ENCODE peak calls at places on chromosomes 13 and 19, in eight cellular contexts. U is HepG2, S is neuronal stem cell, I is mucosa of descending colon, Q is hepatocyte, C is thoracic aorta, O is left lung, D is IMR-90. F is an unnamed sample. For H3K4me1, the result is how much of the 10 kb centered on the place peaks cover.

GRCh38 chr13:19601749-19602725 is 31.4 kb upstream of the MPHOSPH8 start:
- DNase-seq in U (peak), S (peak), I (peak), Q (peak), C (no peak), O (peak), D (peak), F (no peak)

GRCh38 chr13:44854264-44855060 is 134.8 kb downstream of the NUFIP1 start:
- DNase-seq in U (peak), S (no peak), I (peak), Q (peak), C (no peak), O (no peak), D (peak), F (no peak)

GRCh38 chr13:19888799-19889198 is 25.4 kb upstream of the ZMYM5 start:
- DNase-seq in U (no peak), S (no peak), I (no peak), Q (no peak), C (no peak), O (no peak), D (peak), F (no peak)

GRCh38 chr13:40911341-40911740 is 107.8 kb downstream of the ELF1 start:
- DNase-seq in U (no peak), S (no peak), I (no peak), Q (no peak), C (no peak), O (no peak), D (no peak), F (no peak)

GRCh38 chr13:19713186-19713965 is 69.4 kb downstream of the PSPC1 start:
- DNase-seq in U (no peak), S (no peak), I (no peak), Q (no peak), C (no peak), O (no peak), D (peak), F (no peak)

GRCh38 chr19:42634409-42635232 is 39.9 kb upstream of the CEACAM8 start:
- DNase-seq in U (peak), S (no peak), I (peak), Q (no peak), C (no peak), O (no peak), D (peak), F (no peak)

GRCh38 chr13:43964698-43965097 is 85.0 kb downstream of the LACC1 start:
- DNase-seq in U (no peak), S (no peak), I (no peak), Q (no peak), C (no peak), O (no peak), D (no peak), F (no peak)

GRCh38 chr13:98393873-98394272 is 183.0 kb downstream of the STK24 start:
- DNase-seq in U (no peak), S (no peak), I (no peak), Q (no peak), C (no peak), O (no peak), D (no peak), F (no peak)

GRCh38 chr13:43348397-43348796 is 325.0 kb downstream of the DNAJC15 start:
- DNase-seq in U (no peak), S (no peak), I (no peak), Q (no peak), C (no peak), O (no peak), D (peak), F (no peak)

GRCh38 chr19:13143135-13143534 is 7.0 kb downstream of the STX10 start:
- DNase-seq in U (peak), S (no peak), I (no peak), Q (no peak), C (no peak), O (no peak), D (peak), F (no peak)

GRCh38 chr13:44355643-44356042 is 18.0 kb upstream of the SERP2 start:
- DNase-seq in U (no peak), S (no peak), I (no peak), Q (no peak), C (no peak), O (no peak), D (no peak), F (no peak)

GRCh38 chr19:40599331-40600085 is 1.7 kb upstream of the LTBP4 start:
- DNase-seq in U (no peak), S (no peak), I (peak), Q (no peak), C (no peak), O (no peak), D (no peak), F (no peak)

GRCh38 chr13:40665754-40666057 is 735 bp downstream of the FOXO1 start:
- DNase-seq in U (no peak), S (no peak), I (no peak), Q (no peak), C (no peak), O (no peak), D (no peak), F (no peak)

GRCh38 chr13:110576736-110577476 is 15.4 kb upstream of the RAB20 start:
- DNase-seq in U (peak), S (no peak), I (no peak), Q (no peak), C (no peak), O (no peak), D (no peak), F (no peak)

GRCh38 chr19:48400018-48400742 is 6.7 kb downstream of the GRIN2D start:
- DNase-seq in U (peak), S (no peak), I (peak), Q (peak), C (no peak), O (no peak), D (peak), F (peak)

GRCh38 chr19:54661846-54662489 is 817 bp upstream of the LILRB4 start:
- DNase-seq in U (no peak), S (no peak), I (no peak), Q (no peak), C (no peak), O (no peak), D (no peak), F (no peak)

GRCh38 chr13:108859202-108860012 is 230.0 kb downstream of the MYO16 start:
- DNase-seq in U (no peak), S (no peak), I (no peak), Q (peak), C (no peak), O (no peak), D (peak), F (no peak)

GRCh38 chr13:110250258-110250891 is 56.6 kb downstream of the COL4A1 start:
- DNase-seq in U (no peak), S (no peak), I (no peak), Q (no peak), C (no peak), O (no peak), D (peak), F (peak)

GRCh38 chr13:104408733-104409132 is 1342.5 kb upstream of the SLC10A2 start:
- DNase-seq in U (no peak), S (no peak), I (no peak), Q (no peak), C (no peak), O (no peak), D (peak), F (no peak)

GRCh38 chr19:40294560-40294959 is 9.4 kb upstream of the AKT2 start:
- DNase-seq in U (no peak), S (no peak), I (no peak), Q (no peak), C (no peak), O (peak), D (no peak), F (no peak)

GRCh38 chr13:59635591-59635990 is 528.1 kb downstream of the DIAPH3 start:
- DNase-seq in U (no peak), S (no peak), I (no peak), Q (no peak), C (no peak), O (no peak), D (no peak), F (no peak)

GRCh38 chr19:55697698-55698097 is 22.7 kb downstream of the EPN1 start:
- DNase-seq in U (no peak), S (no peak), I (no peak), Q (no peak), C (no peak), O (no peak), D (no peak), F (no peak)

GRCh38 chr13:98717256-98717655 is 35.2 kb downstream of the SLC15A1 start:
- DNase-seq in U (no peak), S (no peak), I (no peak), Q (no peak), C (no peak), O (no peak), D (no peak), F (no peak)

GRCh38 chr19:4557971-4558941 is 1.2 kb downstream of the SEMA6B start:
- DNase-seq in U (no peak), S (no peak), I (peak), Q (peak), C (no peak), O (peak), D (no peak), F (no peak)

GRCh38 chr19:9070066-9070465 is 16.8 kb upstream of the OR1M1 start:
- DNase-seq in U (no peak), S (peak), I (no peak), Q (no peak), C (no peak), O (no peak), D (no peak), F (no peak)

GRCh38 chr19:35730326-35730725 is 11.9 kb downstream of the IGFLR1 start:
- DNase-seq in U (no peak), S (no peak), I (no peak), Q (no peak), C (no peak), O (no peak), D (no peak), F (no peak)

GRCh38 chr13:40356011-40356410 is 310.4 kb downstream of the FOXO1 start:
- DNase-seq in U (no peak), S (no peak), I (no peak), Q (no peak), C (no peak), O (no peak), D (no peak), F (no peak)

GRCh38 chr19:30391554-30392551 is 19.7 kb downstream of the ZNF536 start:
- DNase-seq in U (no peak), S (no peak), I (no peak), Q (no peak), C (no peak), O (no peak), D (no peak), F (no peak)

GRCh38 chr13:79225487-79226232 is 180.4 kb downstream of the RBM26 start:
- DNase-seq in U (no peak), S (no peak), I (no peak), Q (no peak), C (no peak), O (no peak), D (no peak), F (no peak)

GRCh38 chr13:22061806-22062391 is 391.0 kb downstream of the FGF9 start:
- DNase-seq in U (no peak), S (no peak), I (no peak), Q (no peak), C (no peak), O (no peak), D (no peak), F (no peak)

GRCh38 chr13:22801402-22802003 is 379.3 kb upstream of the SGCG start:
- DNase-seq in U (peak), S (no peak), I (peak), Q (peak), C (no peak), O (no peak), D (peak), F (no peak)

GRCh38 chr13:114222461-114222968 is 12.2 kb upstream of the CDC16 start:
- DNase-seq in U (peak), S (no peak), I (no peak), Q (no peak), C (no peak), O (no peak), D (peak), F (no peak)

GRCh38 chr13:20441066-20441465 is 84.6 kb downstream of the CRYL1 start:
- DNase-seq in U (no peak), S (no peak), I (no peak), Q (no peak), C (no peak), O (no peak), D (no peak), F (no peak)

GRCh38 chr13:63408227-63409202 is 1992.9 kb upstream of the PCDH20 start:
- DNase-seq in U (no peak), S (peak), I (no peak), Q (no peak), C (no peak), O (no peak), D (peak), F (no peak)

GRCh38 chr13:76292726-76293125 is 593.5 kb downstream of the KCTD12 start:
- DNase-seq in U (no peak), S (no peak), I (no peak), Q (no peak), C (no peak), O (no peak), D (no peak), F (no peak)

GRCh38 chr13:90154311-90154960 is 1193.1 kb upstream of the MIR17HG start:
- DNase-seq in U (no peak), S (no peak), I (no peak), Q (no peak), C (no peak), O (no peak), D (no peak), F (no peak)

GRCh38 chr13:46683879-46684278 is 113.1 kb downstream of the ESD start:
- DNase-seq in U (no peak), S (no peak), I (no peak), Q (no peak), C (no peak), O (no peak), D (peak), F (no peak)
- H3K4me1 ChIP-seq in U (half or more), S (under half), I (under half), Q (under half), C (half or more), O (half or more), D (under half), F (half or more)

DNA sequence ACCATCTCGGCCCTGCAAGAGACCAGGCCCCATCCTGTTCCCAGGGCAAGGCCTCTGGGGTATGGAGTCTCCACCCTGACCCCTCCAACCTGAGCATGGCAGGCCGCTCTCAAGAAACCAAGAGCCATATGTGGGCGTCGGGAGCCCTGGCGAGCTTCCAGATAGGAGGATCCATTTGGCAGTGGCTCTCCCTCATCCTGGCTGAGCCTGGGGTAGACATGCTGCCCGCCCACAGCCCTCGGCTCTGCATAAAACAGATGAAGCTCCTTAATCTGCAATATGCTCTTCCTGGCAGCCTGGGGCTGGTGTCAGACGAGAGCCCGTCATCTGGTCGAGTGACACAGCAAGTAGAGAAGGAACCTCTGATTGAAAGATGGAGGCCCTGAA is 6.1 kb downstream of the ATP13A1 start:
- DNase-seq in U (no peak), S (no peak), I (no peak), Q (no peak), C (no peak), O (peak), D (no peak), F (no peak)
- H3K4me1 ChIP-seq in U (under half), S (under half), I (under half), Q (under half), C (under half), O (under half), D (under half), F (under half)

GRCh38 chr19:51196181-51196580 is 28.7 kb upstream of the CD33 start:
- DNase-seq in U (no peak), S (no peak), I (no peak), Q (no peak), C (no peak), O (no peak), D (no peak), F (no peak)
- H3K4me1 ChIP-seq in U (under half), S (under half), I (under half), Q (under half), C (under half), O (under half), D (under half), F (under half)

DNA sequence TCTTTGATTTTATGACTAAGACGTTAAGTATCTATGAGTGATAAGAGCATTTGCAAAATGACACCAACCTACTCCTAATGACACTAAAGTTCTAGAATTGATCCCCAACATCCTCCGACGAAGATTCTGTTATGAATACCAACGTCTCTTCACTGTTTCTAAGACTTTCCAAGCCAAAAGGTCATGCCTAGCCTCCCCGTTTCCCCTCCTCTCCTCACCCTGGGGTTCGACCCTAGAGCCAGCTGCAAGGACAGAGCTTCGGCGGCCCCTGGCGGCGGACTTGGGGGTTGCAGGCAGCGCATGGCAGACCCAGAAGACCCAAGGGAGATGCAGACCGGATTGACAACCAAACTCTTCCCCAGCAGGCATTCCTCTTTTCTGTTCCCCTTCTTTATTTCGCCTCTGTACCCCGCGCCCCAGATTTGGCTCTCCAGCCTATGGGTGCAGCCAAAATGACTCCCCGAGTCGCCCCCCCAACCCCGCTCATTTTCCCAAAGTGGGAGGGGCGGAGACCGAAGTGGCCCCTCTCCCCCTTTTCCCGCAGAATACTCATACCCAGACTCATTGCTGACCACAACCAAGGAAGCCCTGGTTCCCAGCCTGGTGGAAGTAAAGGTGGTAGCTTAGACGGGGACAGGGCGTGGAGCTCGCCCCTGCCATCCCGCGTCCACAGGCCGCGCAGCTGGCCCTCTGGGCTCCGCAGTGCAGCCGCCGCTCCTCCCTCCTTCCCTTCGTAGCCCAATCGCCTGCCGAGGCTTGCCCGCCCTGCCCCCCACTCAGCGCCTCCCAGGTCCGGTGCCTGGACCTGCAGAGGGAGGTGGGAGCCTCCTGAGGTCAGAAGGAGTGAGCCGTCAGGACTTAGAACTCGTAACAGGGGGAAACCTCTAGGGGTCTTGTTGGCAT is 4.1 kb upstream of the EML2 start:
- DNase-seq in U (peak), S (peak), I (peak), Q (peak), C (no peak), O (peak), D (peak), F (peak)
- H3K4me1 ChIP-seq in U (half or more), S (under half), I (under half), Q (under half), C (under half), O (half or more), D (under half), F (under half)

DNA sequence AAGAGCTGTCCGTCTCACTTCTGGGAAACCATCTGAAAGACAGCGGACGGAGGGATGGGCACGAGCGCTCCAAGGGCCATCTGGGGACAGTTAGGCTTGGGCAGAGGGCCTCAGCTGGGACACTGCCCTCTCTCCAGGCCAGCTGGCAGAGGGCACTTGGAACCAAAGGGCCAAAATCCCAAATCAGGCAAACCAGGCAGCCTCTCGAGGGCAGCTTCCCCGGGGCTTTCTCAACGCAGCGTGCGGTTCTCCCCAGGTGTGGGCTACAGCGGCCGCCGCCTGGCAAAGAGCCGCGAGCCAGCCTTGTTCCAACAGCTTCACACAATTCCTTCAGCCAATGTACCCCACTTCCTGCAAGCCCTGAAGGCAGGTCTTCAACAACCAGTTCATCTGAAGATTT is 5.0 kb downstream of the MLLT1 start:
- DNase-seq in U (no peak), S (no peak), I (no peak), Q (no peak), C (no peak), O (no peak), D (no peak), F (no peak)
- H3K4me1 ChIP-seq in U (half or more), S (under half), I (under half), Q (half or more), C (half or more), O (half or more), D (half or more), F (half or more)

GRCh38 chr19:38262585-38263268 is 1.6 kb upstream of the SPINT2 start:
- DNase-seq in U (no peak), S (no peak), I (peak), Q (peak), C (no peak), O (no peak), D (no peak), F (no peak)

GRCh38 chr19:38266070-38266469 is 1.7 kb downstream of the SPINT2 start:
- DNase-seq in U (no peak), S (no peak), I (no peak), Q (no peak), C (no peak), O (no peak), D (no peak), F (no peak)

GRCh38 chr19:38263696-38264485 is 482 bp upstream of the SPINT2 start:
- DNase-seq in U (peak), S (no peak), I (peak), Q (peak), C (peak), O (peak), D (peak), F (no peak)

GRCh38 chr19:38265213-38265861 is 964 bp downstream of the SPINT2 start:
- DNase-seq in U (no peak), S (no peak), I (peak), Q (peak), C (no peak), O (no peak), D (no peak), F (no peak)

GRCh38 chr19:38264486-38265212 is at the start of gene SPINT2:
- DNase-seq in U (no peak), S (peak), I (no peak), Q (no peak), C (no peak), O (peak), D (no peak), F (no peak)
- H3K4me1 ChIP-seq in U (half or more), S (under half), I (under half), Q (under half), C (half or more), O (half or more), D (under half), F (under half)

GRCh38 chr19:18506101-18506534 is 15.8 kb downstream of the ELL start:
- DNase-seq in U (no peak), S (no peak), I (no peak), Q (no peak), C (no peak), O (no peak), D (no peak), F (no peak)

GRCh38 chr19:18503971-18504885 is 17.6 kb downstream of the ELL start:
- DNase-seq in U (peak), S (no peak), I (peak), Q (peak), C (no peak), O (no peak), D (no peak), F (no peak)

GRCh38 chr19:18503337-18503970 is 18.4 kb downstream of the ELL start:
- DNase-seq in U (no peak), S (no peak), I (no peak), Q (no peak), C (no peak), O (no peak), D (no peak), F (no peak)

GRCh38 chr19:18506545-18506944 is 15.3 kb downstream of the ELL start:
- DNase-seq in U (no peak), S (no peak), I (no peak), Q (no peak), C (no peak), O (no peak), D (no peak), F (no peak)

GRCh38 chr19:18504886-18505610 is 16.8 kb downstream of the ELL start:
- DNase-seq in U (no peak), S (no peak), I (no peak), Q (no peak), C (no peak), O (no peak), D (no peak), F (no peak)
- H3K4me1 ChIP-seq in U (half or more), S (under half), I (half or more), Q (under half), C (half or more), O (half or more), D (under half), F (half or more)

GRCh38 chr13:67520886-67521285 is 290.8 kb upstream of the PCDH9 start:
- DNase-seq in U (no peak), S (no peak), I (no peak), Q (no peak), C (no peak), O (no peak), D (no peak), F (no peak)

GRCh38 chr13:67518785-67519184 is 288.6 kb upstream of the PCDH9 start:
- DNase-seq in U (no peak), S (peak), I (no peak), Q (no peak), C (no peak), O (no peak), D (no peak), F (no peak)

GRCh38 chr13:67515895-67516294 is 285.8 kb upstream of the PCDH9 start:
- DNase-seq in U (no peak), S (no peak), I (no peak), Q (no peak), C (no peak), O (no peak), D (peak), F (no peak)
- H3K4me1 ChIP-seq in U (under half), S (under half), I (under half), Q (under half), C (under half), O (under half), D (under half), F (under half)

F was measured in tibial nerve.